ENCODE peak calls at places on chromosomes 16 and 17, in six cellular contexts. D is IMR-90, P is uterus, E is prostate gland, T is AG04450, N is CD14-positive monocyte. I is an unnamed sample.
A peak's percentile ranks its signal among the peaks of the same experiment; 100 is the strongest.

GRCh38 chr16:88064011-88064888 is 113.0 kb downstream of the BANP start:
- DNase-seq in D (peak; percentile 5), P (no peak), E (no peak), T (no peak), N (no peak), I (no peak)

GRCh38 chr16:24850289-24850931 is 4.6 kb downstream of the SLC5A11 start:
- DNase-seq in D (peak; percentile 84), P (no peak), E (no peak), T (no peak), N (no peak), I (peak; percentile 18)

GRCh38 chr17:29977836-29978235 is 36.4 kb downstream of the EFCAB5 start:
- DNase-seq in D (peak; percentile 41), P (no peak), E (no peak), T (no peak), N (no peak), I (no peak)

GRCh38 chr17:4405038-4405669 is 28.6 kb upstream of the SPNS3 start:
- DNase-seq in D (no peak), P (no peak), E (no peak), T (no peak), N (no peak), I (no peak)

GRCh38 chr16:3952342-3953131 is 72.0 kb upstream of the CREBBP start:
- DNase-seq in D (no peak), P (no peak), E (no peak), T (no peak), N (no peak), I (no peak)

GRCh38 chr17:79607941-79608728 is 2.7 kb downstream of the RBFOX3 start:
- DNase-seq in D (no peak), P (peak; percentile 30), E (no peak), T (no peak), N (no peak), I (no peak)

GRCh38 chr17:68807998-68808772 is 147.0 kb downstream of the ABCA8 start:
- DNase-seq in D (peak; percentile 33), P (no peak), E (no peak), T (no peak), N (no peak), I (no peak)

GRCh38 chr17:75244133-75244866 is 17.1 kb downstream of the GGA3 start:
- DNase-seq in D (no peak), P (no peak), E (no peak), T (no peak), N (no peak), I (no peak)

GRCh38 chr16:70770968-70771552 is 29.9 kb downstream of the VAC14 start:
- DNase-seq in D (peak; percentile 54), P (peak; percentile 67), E (peak; percentile 55), T (no peak), N (no peak), I (no peak)

GRCh38 chr16:64590516-64590915 is 531.3 kb downstream of the CDH11 start:
- DNase-seq in D (peak; percentile 9), P (no peak), E (no peak), T (no peak), N (no peak), I (no peak)

GRCh38 chr16:10130482-10130996 is 51.7 kb downstream of the GRIN2A start:
- DNase-seq in D (no peak), P (no peak), E (no peak), T (no peak), N (no peak), I (no peak)

DNA sequence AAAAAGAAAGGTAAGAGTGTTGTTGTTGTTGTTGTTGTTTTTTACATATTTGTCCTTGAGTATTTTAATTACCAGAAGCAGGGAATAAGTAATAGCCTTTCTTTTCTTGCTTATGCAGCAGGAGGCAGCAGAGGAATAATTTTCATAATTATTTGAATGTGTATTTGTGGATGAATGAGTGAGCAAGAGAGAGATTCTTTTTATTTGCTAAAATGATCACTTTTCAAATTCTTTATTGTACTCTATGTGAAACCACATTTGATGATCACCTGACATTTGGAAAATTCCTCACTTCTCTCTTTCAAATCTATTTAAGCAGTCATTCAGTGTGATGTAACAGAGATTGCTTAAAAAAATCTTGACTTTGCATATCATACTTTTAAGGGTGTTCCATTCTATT is 223.6 kb downstream of the BCAS3 start:
- DNase-seq in D (peak; percentile 25), P (no peak), E (no peak), T (no peak), N (no peak), I (no peak)
- TF ChIP-seq CTCF in D (peak; percentile 25), P (no peak), E (no peak), T (peak; percentile 12), N (no peak), I (no peak)

GRCh38 chr16:11524098-11524760 is 62.5 kb downstream of the LITAF start:
- DNase-seq in D (no peak), P (no peak), E (no peak), T (no peak), N (no peak), I (no peak)
- TF ChIP-seq CTCF in D (peak; percentile 28), P (no peak), E (no peak), T (no peak), N (no peak), I (no peak)

DNA sequence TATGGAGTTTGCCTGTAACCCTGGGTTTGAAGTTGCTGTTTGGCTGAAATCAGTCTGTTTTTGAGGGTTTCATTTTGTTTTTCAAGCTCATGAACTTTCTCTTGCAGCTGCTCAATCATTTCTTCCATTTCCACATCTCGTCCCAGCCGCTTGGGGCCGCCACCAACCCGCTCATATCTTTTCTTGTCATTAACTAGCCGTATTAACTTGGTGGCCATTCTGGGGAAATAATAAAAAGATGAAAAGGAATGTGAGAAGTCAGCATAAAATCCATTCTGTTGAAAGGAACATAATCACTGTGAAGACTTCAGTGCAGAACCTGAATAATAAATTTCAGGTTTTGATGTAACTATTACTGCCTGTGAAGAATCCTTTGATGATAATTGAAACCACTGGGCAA is 11.5 kb downstream of the RPGRIP1L start:
- DNase-seq in D (no peak), P (no peak), E (no peak), T (no peak), N (no peak), I (no peak)
- TF ChIP-seq CTCF in D (no peak), P (no peak), E (no peak), T (no peak), N (no peak), I (no peak)

GRCh38 chr16:2205104-2205966 is at the start of gene MLST8:
- DNase-seq in D (peak; percentile 80), P (peak; percentile 82), E (peak; percentile 74), T (peak; percentile 78), N (peak; percentile 89), I (peak; percentile 59)
- TF ChIP-seq CTCF in D (peak; percentile 14), P (no peak), E (no peak), T (no peak), N (peak; percentile 26), I (peak; percentile 10)

I was measured in astrocyte of the cerebellum.